ENCODE peak calls at places on chromosomes 12 and 14, in six cellular contexts. M is nucleus accumbens; E is stimulated activated CD8-positive, alpha-beta memory T cell treated with anti-CD3 and anti-CD28 coated beads, Interleukin-4, amount 100 ng/mL, for 24 hours; U is amniotic stem cell; V is fibroblast of the aortic adventitia; W is GM19239. C is an unnamed sample.

GRCh38 chr12:805022-805632 is 52.7 kb downstream of the WNK1 start:
- DNase-seq in M (no peak), E (no peak), U (no peak), V (no peak), W (no peak), C (no peak)

GRCh38 chr12:50283924-50284236 is 560 bp upstream of the LIMA1 start:
- DNase-seq in M (no peak), E (no peak), U (no peak), V (peak), W (peak), C (no peak)

GRCh38 chr12:54014315-54015209 is 5.8 kb downstream of the HOXC8 start:
- DNase-seq in M (no peak), E (no peak), U (no peak), V (no peak), W (no peak), C (no peak)

GRCh38 chr12:117031843-117032592 is 67.2 kb downstream of the TESC start:
- DNase-seq in M (no peak), E (no peak), U (no peak), V (no peak), W (no peak), C (no peak)

GRCh38 chr12:34349673-34349961 is 327.3 kb downstream of the ALG10 start:
- DNase-seq in M (no peak), E (no peak), U (no peak), V (no peak), W (no peak), C (no peak)

GRCh38 chr12:41302979-41303403 is 114.9 kb downstream of the PDZRN4 start:
- DNase-seq in M (no peak), E (no peak), U (no peak), V (no peak), W (no peak), C (no peak)

GRCh38 chr14:98912655-98913054 is 359.3 kb downstream of the BCL11B start:
- DNase-seq in M (no peak), E (no peak), U (no peak), V (no peak), W (no peak), C (no peak)

GRCh38 chr12:14716848-14717444 is 20.5 kb upstream of the GUCY2C start:
- DNase-seq in M (no peak), E (no peak), U (peak), V (peak), W (peak), C (no peak)

GRCh38 chr12:92953747-92954146 is 24.7 kb upstream of the EEA1 start:
- DNase-seq in M (no peak), E (no peak), U (no peak), V (no peak), W (no peak), C (no peak)

GRCh38 chr12:4054643-4055042 is 181.4 kb upstream of the PARP11 start:
- DNase-seq in M (no peak), E (no peak), U (no peak), V (no peak), W (no peak), C (no peak)

GRCh38 chr14:75783184-75783583 is 122.1 kb downstream of the TTLL5 start:
- DNase-seq in M (no peak), E (no peak), U (no peak), V (no peak), W (no peak), C (no peak)

GRCh38 chr12:121812320-121812871 is 8.6 kb downstream of the SETD1B start:
- DNase-seq in M (no peak), E (no peak), U (no peak), V (peak), W (peak), C (no peak)

GRCh38 chr12:95740751-95741150 is 49.8 kb downstream of the NTN4 start:
- DNase-seq in M (no peak), E (no peak), U (no peak), V (no peak), W (no peak), C (no peak)

GRCh38 chr12:79454338-79454777 is 236.4 kb downstream of the PAWR start:
- DNase-seq in M (no peak), E (no peak), U (peak), V (peak), W (no peak), C (no peak)

GRCh38 chr12:93790472-93791152 is 113.4 kb downstream of the CRADD start:
- DNase-seq in M (no peak), E (no peak), U (peak), V (peak), W (no peak), C (no peak)

GRCh38 chr14:93984987-93985410 is 8.6 kb upstream of the ASB2 start:
- DNase-seq in M (no peak), E (no peak), U (peak), V (peak), W (no peak), C (no peak)

GRCh38 chr12:46874642-46875041 is 48.8 kb upstream of the SLC38A4 start:
- DNase-seq in M (no peak), E (no peak), U (no peak), V (peak), W (no peak), C (no peak)

GRCh38 chr14:21350539-21350938 is 33.3 kb downstream of the SUPT16H start:
- DNase-seq in M (no peak), E (no peak), U (no peak), V (no peak), W (no peak), C (no peak)

GRCh38 chr14:74176404-74176788 is 62.9 kb upstream of the VSX2 start:
- DNase-seq in M (no peak), E (no peak), U (no peak), V (no peak), W (no peak), C (no peak)

GRCh38 chr12:58502236-58502635 is 418.1 kb downstream of the LRIG3 start:
- DNase-seq in M (no peak), E (no peak), U (no peak), V (no peak), W (no peak), C (no peak)

GRCh38 chr12:112018571-112019237 is 5.5 kb downstream of the ERP29 start:
- DNase-seq in M (no peak), E (no peak), U (peak), V (peak), W (no peak), C (no peak)

GRCh38 chr12:113201187-113202177 is 16.0 kb downstream of the RITA1 start:
- DNase-seq in M (no peak), E (no peak), U (no peak), V (no peak), W (no peak), C (no peak)

GRCh38 chr12:118498171-118498570 is 121.8 kb downstream of the SUDS3 start:
- DNase-seq in M (no peak), E (no peak), U (no peak), V (no peak), W (no peak), C (peak)

GRCh38 chr12:133026996-133027395 is 10.3 kb upstream of the ZNF84 start:
- DNase-seq in M (no peak), E (no peak), U (no peak), V (no peak), W (no peak), C (no peak)

GRCh38 chr12:6370994-6371754 is 4.2 kb downstream of the SCNN1A start:
- DNase-seq in M (no peak), E (no peak), U (no peak), V (no peak), W (no peak), C (peak)

C was measured in progenitor cell of endocrine pancreas.